ENCODE peak calls at places on chromosome 1, in five cellular contexts. C is pancreas, B is thoracic aorta, K is suprapubic skin, U is hepatocyte. R is an unnamed sample.
A peak's percentile ranks its signal among the peaks of the same experiment; 100 is the strongest.

GRCh38 chr1:41401899-41402298 is 40.7 kb downstream of the FOXO6 start:
- DNase-seq in K (no peak), U (no peak), C (no peak), B (no peak), R (no peak)

GRCh38 chr1:22334860-22335550 is 116.6 kb upstream of the ZBTB40 start:
- DNase-seq in B (no peak), K (no peak), U (no peak), C (no peak), R (no peak)

GRCh38 chr1:242129103-242129502 is 130.2 kb upstream of the MAP1LC3C start:
- DNase-seq in K (no peak), U (peak; percentile 43), C (no peak), B (no peak), R (no peak)

GRCh38 chr1:9705337-9706098 is 54.0 kb downstream of the PIK3CD start:
- DNase-seq in K (no peak), B (no peak), C (no peak), U (no peak), R (no peak)

GRCh38 chr1:96292141-96292540 is 429.4 kb upstream of the PTBP2 start:
- DNase-seq in C (no peak), U (no peak), B (no peak), K (no peak), R (no peak)

GRCh38 chr1:12434174-12434573 is 183.8 kb downstream of the DHRS3 start:
- DNase-seq in B (no peak), K (no peak), C (no peak), U (no peak), R (no peak)

GRCh38 chr1:180691322-180691721 is 59.5 kb downstream of the XPR1 start:
- DNase-seq in B (no peak), C (no peak), K (no peak), U (no peak), R (no peak)

GRCh38 chr1:82090104-82090503 is 289.4 kb downstream of the ADGRL2 start:
- DNase-seq in K (no peak), B (no peak), C (no peak), U (no peak), R (no peak)

GRCh38 chr1:169466259-169467230 is 19.2 kb downstream of the SLC19A2 start:
- DNase-seq in K (no peak), U (peak; percentile 37), B (no peak), C (no peak), R (no peak)

GRCh38 chr1:68355614-68356013 is 94.1 kb downstream of the RPE65 start:
- DNase-seq in B (no peak), U (no peak), K (no peak), C (no peak), R (no peak)

GRCh38 chr1:24735619-24736375 is 9.4 kb upstream of the CLIC4 start:
- DNase-seq in C (no peak), B (no peak), U (peak; percentile 48), K (no peak), R (no peak)

GRCh38 chr1:6438047-6438525 is 13.5 kb downstream of the ESPN start:
- DNase-seq in C (peak; percentile 84), B (no peak), K (no peak), U (peak; percentile 82), R (peak; percentile 65)

GRCh38 chr1:179883040-179883501 is 986 bp downstream of the TOR1AIP1 start:
- DNase-seq in U (no peak), C (no peak), K (no peak), B (no peak), R (no peak)

GRCh38 chr1:118184737-118185082 is 318 bp downstream of the SPAG17 start:
- DNase-seq in B (no peak), K (no peak), U (peak; percentile 37), C (no peak), R (no peak)

GRCh38 chr1:32816676-32817158 is 441 bp downstream of the YARS1 start:
- DNase-seq in C (no peak), B (no peak), U (peak; percentile 27), K (no peak), R (no peak)

GRCh38 chr1:176517484-176517883 is 54.5 kb downstream of the PAPPA2 start:
- DNase-seq in C (no peak), U (peak; percentile 58), K (no peak), B (no peak), R (no peak)

GRCh38 chr1:58785424-58786058 is 1.7 kb upstream of the JUN start:
- DNase-seq in B (peak; percentile 9), U (peak; percentile 83), C (peak; percentile 87), K (no peak), R (peak; percentile 79)

GRCh38 chr1:55463814-55464445 is 248.8 kb upstream of the USP24 start:
- DNase-seq in B (no peak), C (no peak), U (no peak), K (no peak), R (no peak)

GRCh38 chr1:172613294-172613693 is 45.6 kb upstream of the FASLG start:
- DNase-seq in B (no peak), C (no peak), K (no peak), U (no peak), R (no peak)

GRCh38 chr1:178418284-178418955 is 78.3 kb downstream of the CLEC20A start:
- DNase-seq in K (no peak), C (no peak), B (no peak), U (no peak), R (no peak)
- H3K27ac ChIP-seq in K (no peak overlapping the region), C (no peak overlapping the region), B (no peak overlapping the region), U (no peak overlapping the region), R (no peak overlapping the region)

GRCh38 chr1:205669341-205670142 is 10.8 kb downstream of the SLC45A3 start:
- DNase-seq in B (no peak), C (peak; percentile 48), U (no peak), K (no peak), R (no peak)

GRCh38 chr1:205668951-205669340 is 11.4 kb downstream of the SLC45A3 start:
- DNase-seq in B (no peak), C (peak; percentile 35), U (no peak), K (no peak), R (no peak)

GRCh38 chr1:205672395-205672889 is 7.9 kb downstream of the SLC45A3 start:
- DNase-seq in B (no peak), C (no peak), U (no peak), K (no peak), R (no peak)

GRCh38 chr1:205670143-205670431 is 10.2 kb downstream of the SLC45A3 start:
- DNase-seq in B (no peak), C (no peak), U (no peak), K (no peak), R (no peak)

GRCh38 chr1:205670611-205671430 is 9.5 kb downstream of the SLC45A3 start:
- DNase-seq in B (no peak), C (peak; percentile 44), K (no peak), U (no peak), R (no peak)
- H3K4me1 ChIP-seq in B (no peaks in the 10 kb centered on the region), C (no peaks in the 10 kb centered on the region), K (peaks cover 18% of the 10 kb centered on the region), U (peaks cover 66% of the 10 kb centered on the region), R (no peaks in the 10 kb centered on the region)

DNA sequence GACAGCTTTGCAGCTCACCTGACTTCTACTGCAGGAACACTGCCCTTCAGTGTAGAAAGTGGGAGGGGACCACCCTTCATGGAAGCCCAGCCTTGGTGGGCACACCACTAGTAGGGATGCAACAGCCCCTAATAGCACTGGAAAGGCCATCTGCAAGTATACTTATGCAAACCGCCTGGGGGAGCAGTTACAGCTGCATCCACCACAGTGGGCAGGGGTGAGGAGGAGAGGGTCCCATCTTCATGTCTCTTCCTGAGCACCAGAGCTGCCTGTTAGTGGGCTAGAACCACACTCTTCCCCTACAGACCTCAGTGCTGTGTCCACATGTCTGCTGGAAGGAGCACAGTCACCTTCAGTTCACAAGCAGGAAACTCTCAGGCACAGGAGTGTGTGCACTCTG is 66.2 kb upstream of the LHX8 start:
- DNase-seq in U (no peak), B (no peak), K (no peak), C (no peak), R (no peak)
- TF ChIP-seq CTCF in U (no peak), B (no peak), K (no peak), C (no peak), R (no peak)

GRCh38 chr1:17305576-17306095 is 2.4 kb upstream of the PADI4 start:
- DNase-seq in U (no peak), K (peak; percentile 56), C (no peak), B (no peak), R (no peak)
- H3K27ac ChIP-seq in U (no peak overlapping the region), K (no peak overlapping the region), C (no peak overlapping the region), B (no peak overlapping the region), R (no peak overlapping the region)

GRCh38 chr1:201711101-201711597 is 117.8 kb upstream of the IPO9 start:
- DNase-seq in B (no peak), C (no peak), U (no peak), K (peak; percentile 79), R (no peak)
- H3K4me1 ChIP-seq in B (peaks cover 49% of the 10 kb centered on the region), C (no peaks in the 10 kb centered on the region), U (peaks cover 38% of the 10 kb centered on the region), K (peaks cover 67% of the 10 kb centered on the region), R (peaks cover 26% of the 10 kb centered on the region)

GRCh38 chr1:71196685-71197084 is 115.8 kb upstream of the ZRANB2 start:
- DNase-seq in U (peak; percentile 22), K (no peak), C (no peak), B (no peak), R (no peak)
- TF ChIP-seq CTCF in U (peak; percentile 71), K (no peak), C (no peak), B (no peak), R (no peak)

GRCh38 chr1:97348599-97349265 is 572.1 kb downstream of the DPYD start:
- DNase-seq in U (no peak), K (no peak), B (no peak), C (no peak), R (no peak)
- H3K27ac ChIP-seq in U (no peak overlapping the region), K (no peak overlapping the region), B (no peak overlapping the region), C (no peak overlapping the region), R (no peak overlapping the region)

DNA sequence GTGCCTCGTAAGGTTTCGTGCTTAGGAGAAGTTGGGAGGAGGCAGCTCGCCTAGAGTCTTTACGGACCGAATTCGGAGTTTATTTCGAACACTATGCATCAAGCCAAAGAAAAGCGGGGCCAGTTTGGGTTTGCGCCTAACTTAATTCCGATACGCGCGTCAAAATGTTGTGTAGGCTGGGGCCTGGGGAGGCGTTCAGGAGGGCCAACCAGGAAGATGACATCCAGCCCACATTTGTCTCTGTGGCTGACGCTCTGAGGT is 6.4 kb downstream of the FOXD2 start:
- DNase-seq in C (no peak), B (no peak), U (no peak), K (no peak), R (no peak)
- H3K4me1 ChIP-seq in C (no peaks in the 10 kb centered on the region), B (peaks cover under 1% of the 10 kb centered on the region), U (peaks cover 17% of the 10 kb centered on the region), K (peaks cover 19% of the 10 kb centered on the region), R (no peaks in the 10 kb centered on the region)

R was measured in lung.